ENCODE peak calls at places on chromosomes 2 and 18, in six cellular contexts. One of them, this sample, is unnamed.

GRCh38 chr18:74501386-74501785 is 5.2 kb downstream of the CNDP2 start:
- DNase-seq in body of pancreas: no peak
- DNase-seq in breast epithelium: peak
- DNase-seq in mammary epithelial cell: peak
- DNase-seq in left lung: no peak
- DNase-seq in sigmoid colon: peak
- DNase-seq in this sample: no peak

GRCh38 chr18:27621236-27621890 is 436.3 kb upstream of the CHST9 start:
- DNase-seq in body of pancreas: no peak
- DNase-seq in breast epithelium: no peak
- DNase-seq in mammary epithelial cell: no peak
- DNase-seq in left lung: no peak
- DNase-seq in sigmoid colon: no peak
- DNase-seq in this sample: peak

GRCh38 chr18:79780547-79780946 is 17.2 kb upstream of the KCNG2 start:
- DNase-seq in body of pancreas: no peak
- DNase-seq in breast epithelium: no peak
- DNase-seq in mammary epithelial cell: no peak
- DNase-seq in left lung: peak
- DNase-seq in sigmoid colon: peak
- DNase-seq in this sample: no peak

GRCh38 chr2:182379235-182379634 is 47.6 kb downstream of the PDE1A start:
- DNase-seq in body of pancreas: peak
- DNase-seq in breast epithelium: no peak
- DNase-seq in mammary epithelial cell: no peak
- DNase-seq in left lung: no peak
- DNase-seq in sigmoid colon: no peak
- DNase-seq in this sample: no peak

GRCh38 chr2:100256416-100256815 is 65.9 kb downstream of the LONRF2 start:
- DNase-seq in body of pancreas: no peak
- DNase-seq in breast epithelium: no peak
- DNase-seq in mammary epithelial cell: no peak
- DNase-seq in left lung: no peak
- DNase-seq in sigmoid colon: no peak
- DNase-seq in this sample: no peak

GRCh38 chr2:205868773-205869333 is 186.6 kb downstream of the NRP2 start:
- DNase-seq in body of pancreas: peak
- DNase-seq in breast epithelium: no peak
- DNase-seq in mammary epithelial cell: peak
- DNase-seq in left lung: peak
- DNase-seq in sigmoid colon: no peak
- DNase-seq in this sample: no peak

GRCh38 chr2:12769492-12770105 is 52.9 kb downstream of the TRIB2 start:
- DNase-seq in body of pancreas: peak
- DNase-seq in breast epithelium: no peak
- DNase-seq in mammary epithelial cell: no peak
- DNase-seq in left lung: no peak
- DNase-seq in sigmoid colon: peak
- DNase-seq in this sample: no peak

GRCh38 chr2:170716851-170717598 is 1.9 kb downstream of the SP5 start:
- DNase-seq in body of pancreas: peak
- DNase-seq in breast epithelium: no peak
- DNase-seq in mammary epithelial cell: no peak
- DNase-seq in left lung: no peak
- DNase-seq in sigmoid colon: peak
- DNase-seq in this sample: no peak

GRCh38 chr18:2538236-2538635 is 33.1 kb downstream of the METTL4 start:
- DNase-seq in body of pancreas: no peak
- DNase-seq in breast epithelium: no peak
- DNase-seq in mammary epithelial cell: no peak
- DNase-seq in left lung: no peak
- DNase-seq in sigmoid colon: no peak
- DNase-seq in this sample: no peak

GRCh38 chr2:200306969-200307811 is 697 bp downstream of the SPATS2L start:
- DNase-seq in body of pancreas: peak
- DNase-seq in breast epithelium: no peak
- DNase-seq in mammary epithelial cell: peak
- DNase-seq in left lung: peak
- DNase-seq in sigmoid colon: peak
- DNase-seq in this sample: peak

GRCh38 chr2:112077814-112078213 is 22.7 kb downstream of the TMEM87B start:
- DNase-seq in body of pancreas: no peak
- DNase-seq in breast epithelium: no peak
- DNase-seq in mammary epithelial cell: peak
- DNase-seq in left lung: no peak
- DNase-seq in sigmoid colon: no peak
- DNase-seq in this sample: no peak

GRCh38 chr18:77736817-77737216 is 487.2 kb downstream of the GALR1 start:
- DNase-seq in body of pancreas: no peak
- DNase-seq in breast epithelium: no peak
- DNase-seq in mammary epithelial cell: no peak
- DNase-seq in left lung: no peak
- DNase-seq in sigmoid colon: no peak
- DNase-seq in this sample: no peak

GRCh38 chr2:227106845-227107759 is 56.9 kb downstream of the COL4A4 start:
- DNase-seq in body of pancreas: peak
- DNase-seq in breast epithelium: no peak
- DNase-seq in mammary epithelial cell: peak
- DNase-seq in left lung: no peak
- DNase-seq in sigmoid colon: no peak
- DNase-seq in this sample: peak

GRCh38 chr2:133553251-133553650 is 15.0 kb downstream of the NCKAP5 start:
- DNase-seq in body of pancreas: no peak
- DNase-seq in breast epithelium: no peak
- DNase-seq in mammary epithelial cell: no peak
- DNase-seq in left lung: no peak
- DNase-seq in sigmoid colon: no peak
- DNase-seq in this sample: no peak

GRCh38 chr2:144518744-144519596 is 949 bp downstream of the ZEB2 start:
- DNase-seq in body of pancreas: peak
- DNase-seq in breast epithelium: no peak
- DNase-seq in mammary epithelial cell: no peak
- DNase-seq in left lung: no peak
- DNase-seq in sigmoid colon: no peak
- DNase-seq in this sample: no peak

GRCh38 chr2:202172439-202173191 is 65.8 kb downstream of the SUMO1 start:
- DNase-seq in body of pancreas: peak
- DNase-seq in breast epithelium: no peak
- DNase-seq in mammary epithelial cell: no peak
- DNase-seq in left lung: no peak
- DNase-seq in sigmoid colon: no peak
- DNase-seq in this sample: no peak

GRCh38 chr18:59140287-59140885 is 702 bp downstream of the SEC11C start:
- DNase-seq in body of pancreas: peak
- DNase-seq in breast epithelium: peak
- DNase-seq in mammary epithelial cell: peak
- DNase-seq in left lung: no peak
- DNase-seq in sigmoid colon: peak
- DNase-seq in this sample: peak

GRCh38 chr2:219722276-219722883 is 95.0 kb downstream of the SLC4A3 start:
- DNase-seq in body of pancreas: no peak
- DNase-seq in breast epithelium: no peak
- DNase-seq in mammary epithelial cell: peak
- DNase-seq in left lung: no peak
- DNase-seq in sigmoid colon: no peak
- DNase-seq in this sample: no peak

GRCh38 chr2:68284896-68285295 is 32.6 kb upstream of the PPP3R1 start:
- DNase-seq in body of pancreas: peak
- DNase-seq in breast epithelium: peak
- DNase-seq in mammary epithelial cell: peak
- DNase-seq in left lung: no peak
- DNase-seq in sigmoid colon: peak
- DNase-seq in this sample: no peak

GRCh38 chr2:217223222-217223930 is 363.5 kb upstream of the TNP1 start:
- DNase-seq in body of pancreas: peak
- DNase-seq in breast epithelium: no peak
- DNase-seq in mammary epithelial cell: peak
- DNase-seq in left lung: no peak
- DNase-seq in sigmoid colon: no peak
- DNase-seq in this sample: no peak

GRCh38 chr18:10420561-10421352 is 33.7 kb upstream of the APCDD1 start:
- DNase-seq in body of pancreas: no peak
- DNase-seq in breast epithelium: no peak
- DNase-seq in mammary epithelial cell: peak
- DNase-seq in left lung: no peak
- DNase-seq in sigmoid colon: no peak
- DNase-seq in this sample: no peak

GRCh38 chr18:79401494-79402208 is 5.9 kb downstream of the NFATC1 start:
- DNase-seq in body of pancreas: no peak
- DNase-seq in breast epithelium: no peak
- DNase-seq in mammary epithelial cell: no peak
- DNase-seq in left lung: no peak
- DNase-seq in sigmoid colon: peak
- DNase-seq in this sample: no peak

GRCh38 chr2:165766326-165766927 is 27.6 kb downstream of the GALNT3 start:
- DNase-seq in body of pancreas: no peak
- DNase-seq in breast epithelium: no peak
- DNase-seq in mammary epithelial cell: no peak
- DNase-seq in left lung: no peak
- DNase-seq in sigmoid colon: no peak
- DNase-seq in this sample: no peak

GRCh38 chr2:130744287-130745117 is 10.8 kb upstream of the AMER3 start:
- DNase-seq in body of pancreas: peak
- DNase-seq in breast epithelium: no peak
- DNase-seq in mammary epithelial cell: no peak
- DNase-seq in left lung: no peak
- DNase-seq in sigmoid colon: no peak
- DNase-seq in this sample: peak

GRCh38 chr2:47534179-47534919 is 131.4 kb downstream of the MSH2 start:
- DNase-seq in body of pancreas: peak
- DNase-seq in breast epithelium: no peak
- DNase-seq in mammary epithelial cell: peak
- DNase-seq in left lung: peak
- DNase-seq in sigmoid colon: peak
- DNase-seq in this sample: peak

GRCh38 chr2:138415891-138416494 is 85.6 kb upstream of the SPOPL start:
- DNase-seq in body of pancreas: no peak
- DNase-seq in breast epithelium: no peak
- DNase-seq in mammary epithelial cell: peak
- DNase-seq in left lung: no peak
- DNase-seq in sigmoid colon: no peak
- DNase-seq in this sample: no peak

DNA sequence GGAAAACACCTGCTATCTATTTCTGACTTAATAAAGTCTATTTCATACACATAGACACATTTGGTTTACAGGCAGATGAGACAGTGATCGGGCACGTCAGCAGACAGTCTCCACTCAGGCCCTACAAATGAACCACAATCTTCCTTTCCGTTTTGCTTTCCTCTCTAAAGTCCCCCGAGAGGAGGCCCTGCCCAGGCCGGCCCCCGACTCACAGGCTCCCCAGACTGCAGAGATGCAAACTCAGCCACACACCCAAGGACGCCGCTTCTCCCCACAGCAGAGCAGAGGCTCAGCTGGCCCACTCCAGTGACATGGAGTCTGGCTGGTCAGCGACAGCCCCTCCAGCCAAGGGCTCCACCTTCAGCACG is 9.3 kb upstream of the MTERF4 start:
- DNase-seq in body of pancreas: no peak
- DNase-seq in breast epithelium: no peak
- DNase-seq in mammary epithelial cell: no peak
- DNase-seq in left lung: no peak
- DNase-seq in sigmoid colon: peak
- DNase-seq in this sample: no peak
- H3K4me3 ChIP-seq in body of pancreas: no peak
- H3K4me3 ChIP-seq in breast epithelium: no peak
- H3K4me3 ChIP-seq in mammary epithelial cell: no peak
- H3K4me3 ChIP-seq in left lung: no peak
- H3K4me3 ChIP-seq in sigmoid colon: no peak
- H3K4me3 ChIP-seq in this sample: no peak

GRCh38 chr2:43006834-43007543 is 214.6 kb upstream of the HAAO start:
- DNase-seq in body of pancreas: no peak
- DNase-seq in breast epithelium: peak
- DNase-seq in mammary epithelial cell: no peak
- DNase-seq in left lung: no peak
- DNase-seq in sigmoid colon: no peak
- DNase-seq in this sample: no peak
- H3K27ac ChIP-seq in body of pancreas: peak
- H3K27ac ChIP-seq in breast epithelium: no peak
- H3K27ac ChIP-seq in mammary epithelial cell: no peak
- H3K27ac ChIP-seq in left lung: no peak
- H3K27ac ChIP-seq in sigmoid colon: no peak
- H3K27ac ChIP-seq in this sample: no peak

GRCh38 chr2:79511320-79511951 is 1.4 kb upstream of the CTNNA2 start:
- DNase-seq in body of pancreas: peak
- DNase-seq in breast epithelium: no peak
- DNase-seq in mammary epithelial cell: peak
- DNase-seq in left lung: no peak
- DNase-seq in sigmoid colon: no peak
- DNase-seq in this sample: no peak

GRCh38 chr2:79512442-79513401 is at the start of gene CTNNA2:
- DNase-seq in body of pancreas: peak
- DNase-seq in breast epithelium: no peak
- DNase-seq in mammary epithelial cell: no peak
- DNase-seq in left lung: no peak
- DNase-seq in sigmoid colon: no peak
- DNase-seq in this sample: peak
- TF ChIP-seq CTCF in body of pancreas: peak
- TF ChIP-seq CTCF in breast epithelium: no peak
- TF ChIP-seq CTCF in mammary epithelial cell: no peak
- TF ChIP-seq CTCF in left lung: no peak
- TF ChIP-seq CTCF in sigmoid colon: no peak
- TF ChIP-seq CTCF in this sample: peak

GRCh38 chr18:70448588-70448987 is 159.7 kb downstream of the SOCS6 start:
- DNase-seq in body of pancreas: no peak
- DNase-seq in breast epithelium: no peak
- DNase-seq in mammary epithelial cell: no peak
- DNase-seq in left lung: no peak
- DNase-seq in sigmoid colon: no peak
- DNase-seq in this sample: no peak
- H3K4me3 ChIP-seq in body of pancreas: no peak
- H3K4me3 ChIP-seq in breast epithelium: no peak
- H3K4me3 ChIP-seq in mammary epithelial cell: no peak
- H3K4me3 ChIP-seq in left lung: no peak
- H3K4me3 ChIP-seq in sigmoid colon: no peak
- H3K4me3 ChIP-seq in this sample: no peak

DNA sequence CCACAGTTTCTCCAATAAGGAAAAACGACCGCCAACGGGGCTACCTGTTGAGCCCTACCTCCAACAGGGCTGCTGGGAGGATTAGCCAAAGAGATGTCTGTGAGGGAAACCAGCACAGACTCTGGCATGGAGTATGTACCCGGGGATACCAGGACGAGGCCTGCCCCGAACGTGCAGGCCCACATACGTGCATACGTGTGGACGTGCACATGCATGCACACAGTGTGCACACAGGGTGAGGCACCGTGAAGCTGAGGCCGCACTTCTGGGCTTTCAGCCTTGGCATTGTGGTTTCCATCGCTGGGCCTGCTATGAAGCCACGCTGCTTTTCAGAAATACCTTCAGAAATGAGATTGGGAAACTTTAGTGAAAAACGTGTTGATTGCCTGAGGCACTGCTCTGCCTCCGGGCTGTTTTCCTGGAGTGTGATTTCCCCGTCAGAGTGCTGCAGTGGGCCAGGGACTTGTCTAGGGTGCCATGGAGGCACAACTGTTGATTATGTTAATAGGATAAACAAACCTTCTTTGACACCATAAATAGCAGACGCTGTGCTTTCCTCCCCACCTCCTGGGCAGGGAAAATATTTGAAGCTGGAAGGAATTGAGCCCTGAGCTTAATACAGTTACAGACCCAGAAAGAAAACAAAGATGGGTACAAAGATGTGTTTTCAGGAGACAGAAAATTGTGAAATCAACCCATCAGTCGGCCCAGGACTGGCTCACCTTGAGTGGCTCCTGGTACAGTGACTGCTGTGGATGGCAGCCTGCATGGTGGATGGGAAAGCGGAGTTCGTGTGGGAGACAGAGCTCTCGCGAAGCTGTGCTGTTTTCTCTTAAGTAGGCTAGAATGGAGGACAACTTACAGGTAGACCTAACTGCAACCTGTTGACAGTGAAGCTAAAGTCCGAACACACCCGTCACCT is 182.3 kb downstream of the FAM210A start:
- DNase-seq in body of pancreas: no peak
- DNase-seq in breast epithelium: no peak
- DNase-seq in mammary epithelial cell: no peak
- DNase-seq in left lung: no peak
- DNase-seq in sigmoid colon: no peak
- DNase-seq in this sample: no peak
- H3K27ac ChIP-seq in body of pancreas: no peak
- H3K27ac ChIP-seq in breast epithelium: no peak
- H3K27ac ChIP-seq in mammary epithelial cell: no peak
- H3K27ac ChIP-seq in left lung: no peak
- H3K27ac ChIP-seq in sigmoid colon: peak
- H3K27ac ChIP-seq in this sample: no peak